ENCODE peak calls at places on chromosomes 1 and 21, in four cellular contexts. O is Right ventricle myocardium superior, L is fibroblast of mammary gland, J is GM23248. G is an unnamed sample.
A peak's percentile ranks its signal among the peaks of the same experiment; 100 is the strongest.

GRCh38 chr1:48207536-48208075 is 14.9 kb upstream of the SLC5A9 start:
- DNase-seq in O (no peak), L (no peak), J (no peak), G (no peak)

GRCh38 chr1:1630965-1631792 is 794 bp upstream of the MMP23B start:
- DNase-seq in O (peak; percentile 87), L (peak; percentile 14), J (peak; percentile 60), G (peak; percentile 90)

GRCh38 chr1:43315481-43315880 is 14.7 kb downstream of the TIE1 start:
- DNase-seq in O (peak; percentile 6), L (no peak), J (no peak), G (no peak)

GRCh38 chr1:203096566-203096965 is 10.8 kb upstream of the MYOG start:
- DNase-seq in O (no peak), L (no peak), J (no peak), G (no peak)

GRCh38 chr1:14113841-14114567 is 414.0 kb downstream of the PRDM2 start:
- DNase-seq in O (no peak), L (peak; percentile 63), J (peak; percentile 79), G (no peak)

GRCh38 chr1:226164154-226164553 is 22.4 kb downstream of the ACBD3 start:
- DNase-seq in O (no peak), L (no peak), J (no peak), G (no peak)

GRCh38 chr1:246641394-246641793 is 75.1 kb downstream of the CNST start:
- DNase-seq in O (no peak), L (no peak), J (no peak), G (no peak)

GRCh38 chr1:183279835-183280234 is 93.8 kb downstream of the LAMC2 start:
- DNase-seq in O (peak; percentile 80), L (peak; percentile 97), J (peak; percentile 95), G (peak; percentile 83)

GRCh38 chr1:181344091-181344490 is 139.2 kb upstream of the CACNA1E start:
- DNase-seq in O (no peak), L (no peak), J (no peak), G (no peak)

GRCh38 chr1:17624540-17625256 is 85.2 kb downstream of the ARHGEF10L start:
- DNase-seq in O (peak; percentile 80), L (peak; percentile 69), J (peak; percentile 87), G (no peak)

GRCh38 chr21:15774590-15774989 is 44.8 kb downstream of the USP25 start:
- DNase-seq in O (no peak), L (peak; percentile 79), J (peak; percentile 82), G (no peak)

GRCh38 chr1:20472860-20473711 is 12.9 kb downstream of the CAMK2N1 start:
- DNase-seq in O (peak; percentile 83), L (peak; percentile 67), J (peak; percentile 74), G (peak; percentile 77)

GRCh38 chr1:3587133-3587733 is 24.1 kb downstream of the MEGF6 start:
- DNase-seq in O (no peak), L (no peak), J (no peak), G (no peak)

GRCh38 chr1:8815582-8816285 is 1.7 kb downstream of the RERE start:
- DNase-seq in O (no peak), L (no peak), J (peak; percentile 44), G (no peak)